ENCODE peak calls at places on chromosomes 5 and 9, in seven cellular contexts. P is CD4-positive, alpha-beta T cell; X is lower leg skin; F is astrocyte of the cerebellum; Z is lower lobe of right lung; G is hepatocyte; M is bronchial epithelial cell. H is an unnamed sample.

GRCh38 chr9:23850242-23851023 is 24.4 kb upstream of the ELAVL2 start:
- DNase-seq in P (no peak), X (no peak), F (no peak), Z (no peak), G (peak), M (no peak), H (peak)

GRCh38 chr5:80181618-80182211 is 74.1 kb downstream of the SERINC5 start:
- DNase-seq in P (peak), X (no peak), F (peak), Z (peak), G (peak), M (peak), H (no peak)

GRCh38 chr5:37661227-37661920 is 178.5 kb downstream of the GDNF start:
- DNase-seq in P (no peak), X (no peak), F (no peak), Z (no peak), G (no peak), M (no peak), H (no peak)

GRCh38 chr5:9361835-9362234 is 184.0 kb downstream of the SEMA5A start:
- DNase-seq in P (peak), X (no peak), F (no peak), Z (no peak), G (peak), M (peak), H (peak)

GRCh38 chr9:112015149-112015548 is 118.5 kb downstream of the UGCG start:
- DNase-seq in P (no peak), X (no peak), F (no peak), Z (no peak), G (no peak), M (no peak), H (no peak)

GRCh38 chr9:37555786-37556185 is 20.4 kb downstream of the FBXO10 start:
- DNase-seq in P (no peak), X (no peak), F (peak), Z (no peak), G (no peak), M (no peak), H (no peak)

GRCh38 chr5:79562351-79563246 is 48.7 kb upstream of the HOMER1 start:
- DNase-seq in P (no peak), X (no peak), F (no peak), Z (no peak), G (no peak), M (peak), H (no peak)

GRCh38 chr5:169767938-169768337 is 130.9 kb downstream of the DOCK2 start:
- DNase-seq in P (no peak), X (no peak), F (no peak), Z (no peak), G (peak), M (no peak), H (no peak)

GRCh38 chr9:95268681-95269080 is 48.8 kb downstream of the FANCC start:
- DNase-seq in P (no peak), X (no peak), F (peak), Z (no peak), G (peak), M (peak), H (no peak)

GRCh38 chr5:154485092-154485491 is 7.1 kb upstream of the HAND1 start:
- DNase-seq in P (no peak), X (no peak), F (no peak), Z (no peak), G (no peak), M (no peak), H (no peak)

GRCh38 chr5:92939428-92939827 is 641.6 kb downstream of the NR2F1-AS1 start:
- DNase-seq in P (no peak), X (no peak), F (no peak), Z (no peak), G (no peak), M (no peak), H (peak)

GRCh38 chr9:108549184-108549583 is 306.6 kb downstream of the ACTL7B start:
- DNase-seq in P (no peak), X (no peak), F (no peak), Z (no peak), G (peak), M (peak), H (no peak)

GRCh38 chr5:41517909-41518308 is 7.5 kb upstream of the PLCXD3 start:
- DNase-seq in P (no peak), X (no peak), F (peak), Z (no peak), G (peak), M (peak), H (no peak)

GRCh38 chr5:77213601-77214000 is 3.1 kb downstream of the PDE8B start:
- DNase-seq in P (no peak), X (no peak), F (no peak), Z (no peak), G (no peak), M (no peak), H (no peak)

GRCh38 chr5:74630387-74631087 is 10.0 kb downstream of the ENC1 start:
- DNase-seq in P (no peak), X (no peak), F (peak), Z (no peak), G (no peak), M (peak), H (no peak)

GRCh38 chr9:134518004-134518606 is 123.5 kb upstream of the COL5A1 start:
- DNase-seq in P (no peak), X (peak), F (no peak), Z (peak), G (no peak), M (no peak), H (no peak)

GRCh38 chr5:179191506-179192184 is 131.5 kb downstream of the ZNF354C start:
- DNase-seq in P (no peak), X (no peak), F (no peak), Z (peak), G (no peak), M (no peak), H (no peak)

GRCh38 chr5:20683241-20683940 is 695.4 kb upstream of the CDH18 start:
- DNase-seq in P (no peak), X (no peak), F (no peak), Z (no peak), G (no peak), M (peak), H (no peak)

GRCh38 chr5:115068239-115069086 is 101.2 kb downstream of the TRIM36 start:
- DNase-seq in P (no peak), X (no peak), F (no peak), Z (no peak), G (no peak), M (peak), H (no peak)

GRCh38 chr5:156339139-156339841 is 12.3 kb downstream of the SGCD start:
- DNase-seq in P (no peak), X (no peak), F (no peak), Z (no peak), G (no peak), M (no peak), H (no peak)

GRCh38 chr5:122726990-122727616 is 47.8 kb upstream of the SNX2 start:
- DNase-seq in P (no peak), X (no peak), F (peak), Z (no peak), G (no peak), M (peak), H (no peak)

GRCh38 chr5:2133936-2134335 is 251.2 kb upstream of the IRX4 start:
- DNase-seq in P (no peak), X (peak), F (no peak), Z (no peak), G (no peak), M (no peak), H (no peak)

GRCh38 chr5:176481659-176482213 is 33.6 kb downstream of the FAF2 start:
- DNase-seq in P (no peak), X (no peak), F (no peak), Z (no peak), G (no peak), M (peak), H (no peak)

GRCh38 chr5:176878906-176879662 is 20.1 kb downstream of the HK3 start:
- DNase-seq in P (no peak), X (no peak), F (no peak), Z (no peak), G (no peak), M (no peak), H (no peak)

GRCh38 chr5:122972877-122973276 is 63.6 kb downstream of the PPIC start:
- DNase-seq in P (no peak), X (no peak), F (no peak), Z (no peak), G (no peak), M (peak), H (no peak)

GRCh38 chr5:7941692-7942091 is 72.7 kb downstream of the MTRR start:
- DNase-seq in P (no peak), X (no peak), F (no peak), Z (no peak), G (no peak), M (no peak), H (no peak)

GRCh38 chr5:1311443-1312055 is 16.7 kb upstream of the TERT start:
- DNase-seq in P (no peak), X (peak), F (no peak), Z (peak), G (no peak), M (no peak), H (no peak)

GRCh38 chr5:44336708-44337107 is 52.5 kb downstream of the FGF10 start:
- DNase-seq in P (no peak), X (no peak), F (no peak), Z (no peak), G (no peak), M (no peak), H (no peak)

GRCh38 chr5:56527174-56527573 is 288.2 kb upstream of the MAP3K1 start:
- DNase-seq in P (no peak), X (no peak), F (no peak), Z (no peak), G (no peak), M (peak), H (no peak)

GRCh38 chr9:105216440-105217178 is 27.8 kb upstream of the SLC44A1 start:
- DNase-seq in P (no peak), X (no peak), F (no peak), Z (no peak), G (no peak), M (no peak), H (no peak)

GRCh38 chr5:84642795-84643194 is 258.1 kb upstream of the EDIL3 start:
- DNase-seq in P (no peak), X (no peak), F (peak), Z (no peak), G (no peak), M (peak), H (no peak)

GRCh38 chr5:138389332-138389731 is 36.8 kb downstream of the KDM3B start:
- DNase-seq in P (no peak), X (no peak), F (no peak), Z (no peak), G (no peak), M (no peak), H (no peak)

GRCh38 chr9:121286973-121287721 is 19.2 kb downstream of the GSN start:
- DNase-seq in P (no peak), X (peak), F (peak), Z (peak), G (peak), M (peak), H (peak)
- TF ChIP-seq CTCF in P (no peak), X (no peak), F (no peak), Z (peak), G (peak), M (peak), H (no peak)

GRCh38 chr5:119267958-119268386 is 87.8 kb upstream of the TNFAIP8 start:
- DNase-seq in P (peak), X (peak), F (peak), Z (peak), G (peak), M (peak), H (peak)
- TF ChIP-seq CTCF in P (peak), X (no peak), F (peak), Z (peak), G (no peak), M (peak), H (peak)

GRCh38 chr9:114437401-114437893 is 49.7 kb upstream of the AKNA start:
- DNase-seq in P (no peak), X (peak), F (no peak), Z (no peak), G (no peak), M (no peak), H (no peak)

GRCh38 chr9:114432323-114433067 is 44.7 kb upstream of the AKNA start:
- DNase-seq in P (no peak), X (peak), F (no peak), Z (no peak), G (no peak), M (no peak), H (no peak)

GRCh38 chr9:114433086-114433485 is 45.3 kb upstream of the AKNA start:
- DNase-seq in P (no peak), X (peak), F (no peak), Z (no peak), G (no peak), M (no peak), H (no peak)

GRCh38 chr9:114433720-114434255 is 46.0 kb upstream of the AKNA start:
- DNase-seq in P (no peak), X (no peak), F (no peak), Z (no peak), G (no peak), M (no peak), H (no peak)

DNA sequence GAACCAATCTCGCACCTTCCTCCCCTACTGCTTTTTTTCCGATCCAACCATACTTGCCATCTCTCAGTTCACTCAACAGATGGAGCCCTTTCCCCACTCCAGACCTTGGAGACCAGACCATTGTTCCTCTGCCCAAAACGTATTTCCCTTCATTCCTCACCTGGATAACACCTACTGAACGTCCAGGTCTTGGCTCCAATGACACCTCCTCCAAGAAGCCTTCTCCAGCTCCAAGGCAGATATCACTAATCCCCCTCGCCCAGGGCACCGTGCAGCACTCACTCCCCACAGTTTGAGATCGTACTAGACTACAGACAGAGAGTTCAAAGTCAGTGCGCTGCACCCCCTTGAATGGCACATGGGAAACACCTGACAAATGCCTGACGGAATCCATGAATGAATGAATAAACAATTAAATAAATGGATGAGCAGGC is 47.1 kb upstream of the AKNA start:
- DNase-seq in P (no peak), X (peak), F (peak), Z (no peak), G (peak), M (peak), H (peak)
- TF ChIP-seq CTCF in P (peak), X (no peak), F (peak), Z (peak), G (peak), M (peak), H (peak)

DNA sequence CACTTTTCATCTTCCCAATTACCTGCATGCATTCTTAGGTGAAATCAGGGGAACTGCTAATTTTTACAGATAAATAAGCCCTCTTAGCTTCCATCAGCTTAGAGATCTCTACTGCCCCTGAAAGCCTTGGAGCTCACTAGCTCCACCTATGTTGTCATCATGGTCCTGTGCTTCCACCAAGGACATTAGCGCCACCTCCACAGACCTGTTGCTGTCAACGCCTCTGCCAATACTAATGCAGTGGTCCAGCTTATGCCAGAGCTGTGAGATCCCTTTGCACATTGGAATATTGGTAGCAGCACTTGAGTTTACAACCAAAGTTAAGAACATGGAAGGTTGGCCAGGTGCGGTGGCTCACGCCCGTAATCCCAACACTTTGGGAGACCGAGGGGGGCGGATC is 7.7 kb upstream of the SHISAL2B start:
- DNase-seq in P (no peak), X (no peak), F (no peak), Z (no peak), G (no peak), M (no peak), H (no peak)
- TF ChIP-seq CTCF in P (no peak), X (no peak), F (no peak), Z (no peak), G (no peak), M (no peak), H (no peak)

GRCh38 chr5:55226934-55227737 is at the start of gene MCIDAS:
- DNase-seq in P (no peak), X (no peak), F (no peak), Z (peak), G (peak), M (peak), H (peak)
- TF ChIP-seq CTCF in P (peak), X (no peak), F (no peak), Z (no peak), G (peak), M (peak), H (no peak)

GRCh38 chr9:35733109-35733541 is 659 bp downstream of the CREB3 start:
- DNase-seq in P (no peak), X (no peak), F (peak), Z (no peak), G (peak), M (peak), H (peak)
- TF ChIP-seq CTCF in P (no peak), X (no peak), F (peak), Z (no peak), G (peak), M (peak), H (no peak)